ENCODE peak calls at places on chromosomes 7 and 10, in nine cellular contexts. One of them, this sample, is unnamed. For H3K36me3, the result is how much of the 10 kb centered on the place peaks cover.

GRCh38 chr10:93445097-93445960 is 36.8 kb downstream of the MYOF start:
- DNase-seq in kidney: peak
- DNase-seq in heart left ventricle: peak
- DNase-seq in body of pancreas: peak
- DNase-seq in small intestine: peak
- DNase-seq in HepG2: peak
- DNase-seq in mammary epithelial cell: peak
- DNase-seq in Peyer's patch: peak
- DNase-seq in cardiac muscle cell: peak
- DNase-seq in this sample: peak

GRCh38 chr10:26479766-26480492 is 41.8 kb downstream of the APBB1IP start:
- DNase-seq in kidney: no peak
- DNase-seq in heart left ventricle: no peak
- DNase-seq in body of pancreas: no peak
- DNase-seq in small intestine: peak
- DNase-seq in HepG2: no peak
- DNase-seq in mammary epithelial cell: no peak
- DNase-seq in Peyer's patch: no peak
- DNase-seq in cardiac muscle cell: no peak
- DNase-seq in this sample: no peak

GRCh38 chr10:681670-682318 is 7.7 kb downstream of the DIP2C start:
- DNase-seq in kidney: peak
- DNase-seq in heart left ventricle: no peak
- DNase-seq in body of pancreas: no peak
- DNase-seq in small intestine: no peak
- DNase-seq in HepG2: peak
- DNase-seq in mammary epithelial cell: no peak
- DNase-seq in Peyer's patch: no peak
- DNase-seq in cardiac muscle cell: no peak
- DNase-seq in this sample: no peak

GRCh38 chr7:52163311-52163710 is 846.7 kb upstream of the COBL start:
- DNase-seq in kidney: no peak
- DNase-seq in heart left ventricle: no peak
- DNase-seq in body of pancreas: no peak
- DNase-seq in small intestine: no peak
- DNase-seq in HepG2: no peak
- DNase-seq in mammary epithelial cell: no peak
- DNase-seq in Peyer's patch: no peak
- DNase-seq in cardiac muscle cell: no peak
- DNase-seq in this sample: no peak

GRCh38 chr7:108109216-108109908 is 20.8 kb downstream of the LAMB4 start:
- DNase-seq in kidney: no peak
- DNase-seq in heart left ventricle: no peak
- DNase-seq in body of pancreas: peak
- DNase-seq in small intestine: peak
- DNase-seq in HepG2: peak
- DNase-seq in mammary epithelial cell: no peak
- DNase-seq in Peyer's patch: no peak
- DNase-seq in cardiac muscle cell: no peak
- DNase-seq in this sample: no peak

GRCh38 chr10:34955391-34955790 is 134.8 kb downstream of the CUL2 start:
- DNase-seq in kidney: no peak
- DNase-seq in heart left ventricle: no peak
- DNase-seq in body of pancreas: no peak
- DNase-seq in small intestine: no peak
- DNase-seq in HepG2: no peak
- DNase-seq in mammary epithelial cell: peak
- DNase-seq in Peyer's patch: no peak
- DNase-seq in cardiac muscle cell: no peak
- DNase-seq in this sample: no peak

GRCh38 chr10:31953080-31953479 is 24.4 kb upstream of the ARHGAP12 start:
- DNase-seq in kidney: no peak
- DNase-seq in heart left ventricle: no peak
- DNase-seq in body of pancreas: no peak
- DNase-seq in small intestine: no peak
- DNase-seq in HepG2: no peak
- DNase-seq in mammary epithelial cell: no peak
- DNase-seq in Peyer's patch: no peak
- DNase-seq in cardiac muscle cell: no peak
- DNase-seq in this sample: no peak

GRCh38 chr7:157556339-157556944 is 219.6 kb downstream of the DNAJB6 start:
- DNase-seq in kidney: peak
- DNase-seq in heart left ventricle: no peak
- DNase-seq in body of pancreas: no peak
- DNase-seq in small intestine: no peak
- DNase-seq in HepG2: no peak
- DNase-seq in mammary epithelial cell: no peak
- DNase-seq in Peyer's patch: no peak
- DNase-seq in cardiac muscle cell: no peak
- DNase-seq in this sample: no peak

GRCh38 chr10:73886625-73887024 is 12.3 kb upstream of the CAMK2G start:
- DNase-seq in kidney: no peak
- DNase-seq in heart left ventricle: no peak
- DNase-seq in body of pancreas: no peak
- DNase-seq in small intestine: no peak
- DNase-seq in HepG2: no peak
- DNase-seq in mammary epithelial cell: peak
- DNase-seq in Peyer's patch: no peak
- DNase-seq in cardiac muscle cell: no peak
- DNase-seq in this sample: no peak

GRCh38 chr7:79785556-79785955 is 332.1 kb upstream of the MAGI2 start:
- DNase-seq in kidney: no peak
- DNase-seq in heart left ventricle: no peak
- DNase-seq in body of pancreas: no peak
- DNase-seq in small intestine: no peak
- DNase-seq in HepG2: no peak
- DNase-seq in mammary epithelial cell: peak
- DNase-seq in Peyer's patch: no peak
- DNase-seq in cardiac muscle cell: no peak
- DNase-seq in this sample: no peak

GRCh38 chr10:74924251-74924954 is 98.0 kb downstream of the KAT6B start:
- DNase-seq in kidney: no peak
- DNase-seq in heart left ventricle: no peak
- DNase-seq in body of pancreas: no peak
- DNase-seq in small intestine: peak
- DNase-seq in HepG2: no peak
- DNase-seq in mammary epithelial cell: peak
- DNase-seq in Peyer's patch: no peak
- DNase-seq in cardiac muscle cell: no peak
- DNase-seq in this sample: no peak

GRCh38 chr7:75842836-75843446 is 29.3 kb upstream of the CCL24 start:
- DNase-seq in kidney: no peak
- DNase-seq in heart left ventricle: no peak
- DNase-seq in body of pancreas: peak
- DNase-seq in small intestine: peak
- DNase-seq in HepG2: peak
- DNase-seq in mammary epithelial cell: peak
- DNase-seq in Peyer's patch: no peak
- DNase-seq in cardiac muscle cell: no peak
- DNase-seq in this sample: no peak

GRCh38 chr10:48187713-48188541 is 86.6 kb downstream of the FRMPD2 start:
- DNase-seq in kidney: no peak
- DNase-seq in heart left ventricle: no peak
- DNase-seq in body of pancreas: no peak
- DNase-seq in small intestine: peak
- DNase-seq in HepG2: peak
- DNase-seq in mammary epithelial cell: no peak
- DNase-seq in Peyer's patch: no peak
- DNase-seq in cardiac muscle cell: no peak
- DNase-seq in this sample: no peak

GRCh38 chr10:53430127-53430891 is 657.7 kb upstream of the MBL2 start:
- DNase-seq in kidney: no peak
- DNase-seq in heart left ventricle: no peak
- DNase-seq in body of pancreas: no peak
- DNase-seq in small intestine: no peak
- DNase-seq in HepG2: no peak
- DNase-seq in mammary epithelial cell: no peak
- DNase-seq in Peyer's patch: no peak
- DNase-seq in cardiac muscle cell: no peak
- DNase-seq in this sample: no peak
- H3K4me3 ChIP-seq in kidney: no peak
- H3K4me3 ChIP-seq in heart left ventricle: no peak
- H3K4me3 ChIP-seq in body of pancreas: no peak
- H3K4me3 ChIP-seq in small intestine: no peak
- H3K4me3 ChIP-seq in HepG2: no peak
- H3K4me3 ChIP-seq in mammary epithelial cell: no peak
- H3K4me3 ChIP-seq in Peyer's patch: no peak
- H3K4me3 ChIP-seq in cardiac muscle cell: no peak
- H3K4me3 ChIP-seq in this sample: no peak

DNA sequence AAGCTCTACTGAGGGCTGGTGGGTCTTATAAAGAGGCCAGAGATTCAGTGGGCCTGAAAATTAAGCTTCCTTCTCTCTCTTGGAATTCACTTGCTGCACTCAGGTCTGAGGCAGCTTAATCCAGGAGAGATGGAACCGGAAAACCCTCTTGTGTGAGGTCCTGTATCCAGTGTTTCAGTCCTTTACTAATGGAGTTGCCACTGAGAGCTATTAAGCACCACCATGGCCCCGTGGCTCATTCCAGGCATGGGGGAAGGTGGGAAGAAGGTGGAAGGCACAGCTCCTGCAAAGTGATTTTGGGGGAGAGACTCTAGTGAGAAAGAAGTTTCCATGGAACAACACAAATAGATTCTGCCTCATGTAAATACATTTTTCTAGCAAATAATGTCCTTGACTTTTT is 46.8 kb upstream of the FOXI2 start:
- DNase-seq in kidney: no peak
- DNase-seq in heart left ventricle: no peak
- DNase-seq in body of pancreas: no peak
- DNase-seq in small intestine: no peak
- DNase-seq in HepG2: no peak
- DNase-seq in mammary epithelial cell: no peak
- DNase-seq in Peyer's patch: no peak
- DNase-seq in cardiac muscle cell: no peak
- DNase-seq in this sample: no peak
- H3K36me3 ChIP-seq in kidney: under half
- H3K36me3 ChIP-seq in heart left ventricle: under half
- H3K36me3 ChIP-seq in body of pancreas: under half
- H3K36me3 ChIP-seq in small intestine: under half
- H3K36me3 ChIP-seq in HepG2: under half
- H3K36me3 ChIP-seq in mammary epithelial cell: under half
- H3K36me3 ChIP-seq in Peyer's patch: under half
- H3K36me3 ChIP-seq in cardiac muscle cell: under half
- H3K36me3 ChIP-seq in this sample: under half

GRCh38 chr10:44963772-44964633 is 4.4 kb downstream of the RASSF4 start:
- DNase-seq in kidney: peak
- DNase-seq in heart left ventricle: peak
- DNase-seq in body of pancreas: peak
- DNase-seq in small intestine: peak
- DNase-seq in HepG2: peak
- DNase-seq in mammary epithelial cell: no peak
- DNase-seq in Peyer's patch: peak
- DNase-seq in cardiac muscle cell: peak
- DNase-seq in this sample: peak

GRCh38 chr10:44961231-44961571 is 1.6 kb downstream of the RASSF4 start:
- DNase-seq in kidney: no peak
- DNase-seq in heart left ventricle: peak
- DNase-seq in body of pancreas: no peak
- DNase-seq in small intestine: peak
- DNase-seq in HepG2: no peak
- DNase-seq in mammary epithelial cell: no peak
- DNase-seq in Peyer's patch: no peak
- DNase-seq in cardiac muscle cell: no peak
- DNase-seq in this sample: peak

GRCh38 chr10:44965104-44965503 is 5.5 kb downstream of the RASSF4 start:
- DNase-seq in kidney: no peak
- DNase-seq in heart left ventricle: peak
- DNase-seq in body of pancreas: no peak
- DNase-seq in small intestine: no peak
- DNase-seq in HepG2: no peak
- DNase-seq in mammary epithelial cell: no peak
- DNase-seq in Peyer's patch: no peak
- DNase-seq in cardiac muscle cell: no peak
- DNase-seq in this sample: peak

GRCh38 chr10:44961931-44962750 is 2.5 kb downstream of the RASSF4 start:
- DNase-seq in kidney: no peak
- DNase-seq in heart left ventricle: peak
- DNase-seq in body of pancreas: no peak
- DNase-seq in small intestine: no peak
- DNase-seq in HepG2: no peak
- DNase-seq in mammary epithelial cell: no peak
- DNase-seq in Peyer's patch: no peak
- DNase-seq in cardiac muscle cell: no peak
- DNase-seq in this sample: no peak

GRCh38 chr10:44962870-44963738 is 3.5 kb downstream of the RASSF4 start:
- DNase-seq in kidney: peak
- DNase-seq in heart left ventricle: peak
- DNase-seq in body of pancreas: no peak
- DNase-seq in small intestine: peak
- DNase-seq in HepG2: peak
- DNase-seq in mammary epithelial cell: no peak
- DNase-seq in Peyer's patch: peak
- DNase-seq in cardiac muscle cell: peak
- DNase-seq in this sample: peak
- H3K4me3 ChIP-seq in kidney: peak
- H3K4me3 ChIP-seq in heart left ventricle: peak
- H3K4me3 ChIP-seq in body of pancreas: no peak
- H3K4me3 ChIP-seq in small intestine: no peak
- H3K4me3 ChIP-seq in HepG2: peak
- H3K4me3 ChIP-seq in mammary epithelial cell: no peak
- H3K4me3 ChIP-seq in Peyer's patch: no peak
- H3K4me3 ChIP-seq in cardiac muscle cell: no peak
- H3K4me3 ChIP-seq in this sample: no peak

DNA sequence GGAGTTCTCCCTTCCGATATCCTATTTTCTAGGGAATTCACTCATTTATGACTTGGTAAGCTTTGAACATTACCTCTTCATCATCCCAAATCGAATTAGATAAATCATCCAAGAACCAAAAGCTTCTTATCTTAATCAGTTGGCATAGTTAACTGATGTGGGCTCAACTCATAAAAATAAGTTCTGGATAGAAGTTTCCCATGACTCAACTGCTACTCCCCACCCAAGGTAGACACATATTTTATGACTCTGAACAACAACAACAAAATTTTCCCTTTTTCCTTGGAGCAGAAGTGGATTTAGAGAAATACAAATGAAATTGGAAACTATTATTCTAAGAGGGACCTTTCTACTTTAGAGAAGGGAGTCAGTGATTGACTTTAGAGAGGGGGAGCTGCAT is 103.0 kb upstream of the CCDC6 start:
- DNase-seq in kidney: no peak
- DNase-seq in heart left ventricle: no peak
- DNase-seq in body of pancreas: no peak
- DNase-seq in small intestine: no peak
- DNase-seq in HepG2: no peak
- DNase-seq in mammary epithelial cell: no peak
- DNase-seq in Peyer's patch: no peak
- DNase-seq in cardiac muscle cell: no peak
- DNase-seq in this sample: no peak
- H3K36me3 ChIP-seq in kidney: under half
- H3K36me3 ChIP-seq in heart left ventricle: under half
- H3K36me3 ChIP-seq in body of pancreas: under half
- H3K36me3 ChIP-seq in small intestine: under half
- H3K36me3 ChIP-seq in HepG2: under half
- H3K36me3 ChIP-seq in mammary epithelial cell: under half
- H3K36me3 ChIP-seq in Peyer's patch: under half
- H3K36me3 ChIP-seq in cardiac muscle cell: under half
- H3K36me3 ChIP-seq in this sample: under half